ENCODE peak calls at places on chromosomes 6 and 20, in ten cellular contexts. C, O, X, B, G, D, L, E, S and T are unnamed samples.

GRCh38 chr6:169409742-169410312 is 156.2 kb upstream of the THBS2 start:
- DNase-seq in C (no peak), O (no peak), X (no peak), B (no peak), G (no peak), D (no peak), L (no peak), E (no peak), S (no peak), T (no peak)

GRCh38 chr6:25277401-25277800 is 1.8 kb upstream of the CARMIL1 start:
- DNase-seq in C (no peak), O (no peak), X (no peak), B (no peak), G (no peak), D (no peak), L (no peak), E (no peak), S (no peak), T (no peak)

GRCh38 chr20:59835448-59836395 is 97.7 kb downstream of the SYCP2 start:
- DNase-seq in C (peak; percentile 61), O (peak; percentile 37), X (no peak), B (no peak), G (peak; percentile 5), D (no peak), L (peak; percentile 30), E (no peak), S (no peak), T (peak; percentile 56)

GRCh38 chr20:24751551-24751950 is 197.5 kb upstream of the CST7 start:
- DNase-seq in C (no peak), O (no peak), X (no peak), B (no peak), G (no peak), D (no peak), L (peak; percentile 1), E (no peak), S (no peak), T (no peak)

GRCh38 chr6:129623008-129623732 is 86.8 kb downstream of the ARHGAP18 start:
- DNase-seq in C (no peak), O (no peak), X (no peak), B (no peak), G (no peak), D (no peak), L (no peak), E (no peak), S (no peak), T (no peak)

GRCh38 chr20:41218466-41218865 is 81.1 kb downstream of the PLCG1 start:
- DNase-seq in C (no peak), O (no peak), X (no peak), B (no peak), G (peak; percentile 73), D (no peak), L (no peak), E (no peak), S (no peak), T (no peak)

GRCh38 chr20:8095648-8096572 is 36.2 kb upstream of the PLCB1 start:
- DNase-seq in C (no peak), O (no peak), X (no peak), B (no peak), G (peak; percentile 79), D (no peak), L (no peak), E (no peak), S (no peak), T (no peak)

GRCh38 chr6:41767112-41767946 is 12.4 kb downstream of the FRS3 start:
- DNase-seq in C (no peak), O (peak; percentile 73), X (no peak), B (no peak), G (peak; percentile 87), D (peak; percentile 86), L (no peak), E (no peak), S (peak; percentile 74), T (no peak)

GRCh38 chr6:111761783-111762312 is 111.4 kb downstream of the FYN start:
- DNase-seq in C (no peak), O (no peak), X (no peak), B (no peak), G (peak; percentile 19), D (no peak), L (no peak), E (no peak), S (no peak), T (no peak)

GRCh38 chr6:13268914-13269532 is 59.3 kb downstream of the TBC1D7 start:
- DNase-seq in C (peak; percentile 57), O (no peak), X (no peak), B (no peak), G (peak; percentile 44), D (no peak), L (no peak), E (no peak), S (no peak), T (no peak)

GRCh38 chr6:27286141-27286540 is 25.9 kb downstream of the POM121L2 start:
- DNase-seq in C (no peak), O (no peak), X (no peak), B (no peak), G (no peak), D (no peak), L (no peak), E (no peak), S (no peak), T (no peak)

DNA sequence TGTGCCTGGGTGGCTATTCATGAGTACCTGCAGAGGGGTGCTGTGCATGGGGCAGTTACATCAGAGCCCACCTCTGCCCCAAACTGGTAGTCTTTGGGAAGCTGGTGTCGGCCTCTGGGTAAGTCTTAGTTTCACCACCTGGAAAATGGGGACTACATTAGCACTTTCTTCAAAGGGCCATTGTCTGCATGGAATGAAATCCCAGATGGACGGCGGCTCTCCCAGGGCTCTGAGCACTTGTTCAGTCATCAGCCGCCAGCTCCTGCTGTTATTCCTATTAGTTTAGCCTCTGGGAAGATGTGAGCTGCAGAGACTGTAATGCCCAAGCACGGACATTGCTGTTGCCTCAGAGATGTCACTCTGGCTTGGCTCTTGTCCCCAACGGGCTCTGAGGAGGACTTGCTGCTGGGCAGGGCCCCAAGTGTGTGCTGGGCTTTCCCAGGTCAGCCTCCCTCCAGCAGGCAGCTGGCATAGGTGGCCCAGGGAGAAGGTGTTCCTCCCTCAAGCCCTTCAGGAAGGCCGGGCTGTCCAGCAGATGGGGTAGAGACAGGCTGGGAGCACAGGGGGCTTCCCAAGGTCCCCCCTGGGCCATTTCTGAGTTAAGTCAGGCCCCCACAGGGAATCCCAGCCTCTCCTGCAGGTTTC is 268.3 kb downstream of the TFAP2C start:
- DNase-seq in C (peak; percentile 40), O (no peak), X (no peak), B (no peak), G (no peak), D (no peak), L (no peak), E (no peak), S (no peak), T (no peak)
- H3K4me1 ChIP-seq in C (peaks cover 23% of the 10 kb centered on the region), O (no peaks in the 10 kb centered on the region), X (no peaks in the 10 kb centered on the region), B (no peaks in the 10 kb centered on the region), G (no peaks in the 10 kb centered on the region), D (no peaks in the 10 kb centered on the region), L (no peaks in the 10 kb centered on the region), E (no peaks in the 10 kb centered on the region), S (no peaks in the 10 kb centered on the region), T (no peaks in the 10 kb centered on the region)

GRCh38 chr6:28767691-28768090 is 156.1 kb downstream of the TRIM27 start:
- DNase-seq in C (no peak), O (no peak), X (no peak), B (no peak), G (no peak), D (no peak), L (no peak), E (no peak), S (no peak), T (no peak)

GRCh38 chr6:28770732-28771131 is 153.1 kb downstream of the TRIM27 start:
- DNase-seq in C (no peak), O (no peak), X (no peak), B (no peak), G (no peak), D (no peak), L (no peak), E (no peak), S (no peak), T (no peak)

GRCh38 chr6:28768187-28768913 is 155.4 kb downstream of the TRIM27 start:
- DNase-seq in C (no peak), O (no peak), X (no peak), B (no peak), G (no peak), D (no peak), L (no peak), E (no peak), S (no peak), T (no peak)

GRCh38 chr6:28771401-28772267 is 152.2 kb downstream of the TRIM27 start:
- DNase-seq in C (peak; percentile 92), O (no peak), X (no peak), B (no peak), G (no peak), D (no peak), L (peak; percentile 12), E (no peak), S (no peak), T (no peak)

DNA sequence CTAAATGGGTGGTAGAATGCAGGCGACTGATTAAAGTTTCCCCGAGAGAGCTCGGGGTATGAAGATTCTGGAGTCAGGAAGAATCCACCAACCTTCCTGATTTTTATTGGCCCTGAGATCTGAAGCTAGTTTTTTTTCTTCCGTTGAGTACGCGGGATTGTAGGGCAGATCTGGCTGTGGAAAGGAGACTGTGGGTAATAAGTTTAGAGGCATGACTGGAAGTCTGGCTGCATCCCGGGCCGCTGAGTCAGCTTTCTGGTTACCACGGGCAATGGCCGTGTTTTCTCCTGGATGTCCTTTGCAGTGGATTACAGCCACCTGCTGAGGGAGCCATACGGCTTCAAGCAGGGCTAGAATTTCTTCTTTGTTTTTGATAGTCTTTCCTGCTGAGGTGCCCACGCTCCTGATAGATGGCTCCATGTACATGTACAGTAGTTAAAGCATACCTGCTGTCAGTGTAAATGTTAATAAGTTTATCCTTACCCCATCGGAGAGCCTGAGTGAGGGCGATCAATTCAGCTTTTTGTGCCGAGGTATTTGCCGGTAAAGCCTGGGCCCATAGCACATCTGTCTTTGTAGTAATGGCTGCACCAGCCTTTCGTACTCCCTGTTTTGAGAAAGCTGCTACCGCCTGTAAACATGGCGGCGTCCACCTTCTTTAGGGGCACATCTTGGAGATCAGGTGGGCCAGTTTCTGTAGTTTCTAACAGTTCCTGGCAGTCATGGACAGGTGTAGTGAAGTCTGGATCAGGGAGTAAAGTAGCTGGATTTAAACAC is 154.0 kb downstream of the TRIM27 start:
- DNase-seq in C (peak; percentile 61), O (no peak), X (no peak), B (no peak), G (peak; percentile 20), D (no peak), L (no peak), E (peak; percentile 35), S (no peak), T (no peak)
- H3K4me1 ChIP-seq in C (peaks cover 85% of the 10 kb centered on the region), O (no peaks in the 10 kb centered on the region), X (no peaks in the 10 kb centered on the region), B (no peaks in the 10 kb centered on the region), G (no peaks in the 10 kb centered on the region), D (no peaks in the 10 kb centered on the region), L (no peaks in the 10 kb centered on the region), E (no peaks in the 10 kb centered on the region), S (no peaks in the 10 kb centered on the region), T (no peaks in the 10 kb centered on the region)

GRCh38 chr20:61301995-61302525 is 50.0 kb downstream of the CDH4 start:
- DNase-seq in C (no peak), O (no peak), X (no peak), B (no peak), G (no peak), D (no peak), L (no peak), E (no peak), S (no peak), T (no peak)
- H3K4me1 ChIP-seq in C (peaks cover 7% of the 10 kb centered on the region), O (no peaks in the 10 kb centered on the region), X (no peaks in the 10 kb centered on the region), B (no peaks in the 10 kb centered on the region), G (no peaks in the 10 kb centered on the region), D (no peaks in the 10 kb centered on the region), L (no peaks in the 10 kb centered on the region), E (no peaks in the 10 kb centered on the region), S (no peaks in the 10 kb centered on the region), T (no peaks in the 10 kb centered on the region)

GRCh38 chr20:53739799-53740785 is 146.5 kb upstream of the ZNF217 start:
- DNase-seq in C (no peak), O (no peak), X (peak; percentile 54), B (no peak), G (peak; percentile 44), D (no peak), L (no peak), E (no peak), S (no peak), T (no peak)
- H3K4me1 ChIP-seq in C (peaks cover 68% of the 10 kb centered on the region), O (peaks cover 56% of the 10 kb centered on the region), X (peaks cover 40% of the 10 kb centered on the region), B (no peaks in the 10 kb centered on the region), G (peaks cover 26% of the 10 kb centered on the region), D (peaks cover 26% of the 10 kb centered on the region), L (peaks cover 9% of the 10 kb centered on the region), E (peaks cover 62% of the 10 kb centered on the region), S (no peaks in the 10 kb centered on the region), T (peaks cover 15% of the 10 kb centered on the region)